ENCODE peak calls at places on chromosomes 11 and 22, in four cellular contexts. N, K, I and O are unnamed samples.

GRCh38 chr11:14549891-14550290 is 29.7 kb upstream of the PSMA1 start:
- DNase-seq in N (no peak), I (no peak), K (no peak), O (no peak)

GRCh38 chr22:46734830-46735453 is 3.1 kb downstream of the CERK start:
- DNase-seq in K (peak; percentile 77), N (peak; percentile 72), I (peak; percentile 64), O (peak; percentile 92)

GRCh38 chr11:12824281-12825041 is 150.2 kb downstream of the TEAD1 start:
- DNase-seq in N (no peak), K (no peak), I (no peak), O (no peak)

GRCh38 chr22:43923191-43923590 is 414 bp upstream of the PNPLA3 start:
- DNase-seq in I (peak; percentile 7), N (no peak), K (no peak), O (no peak)

GRCh38 chr11:20353829-20354434 is 9.6 kb upstream of the HTATIP2 start:
- DNase-seq in N (peak; percentile 45), K (no peak), I (peak; percentile 35), O (peak; percentile 35)

GRCh38 chr22:44162960-44163359 is 17.8 kb upstream of the PARVG start:
- DNase-seq in K (no peak), N (no peak), I (no peak), O (no peak)

GRCh38 chr11:33691051-33691864 is 9.4 kb downstream of the C11orf91 start:
- DNase-seq in N (peak; percentile 11), K (no peak), I (no peak), O (no peak)

GRCh38 chr11:44451706-44452105 is 113.8 kb upstream of the CD82 start:
- DNase-seq in N (no peak), I (no peak), K (no peak), O (no peak)

GRCh38 chr11:79078999-79079398 is 361.8 kb downstream of the TENM4 start:
- DNase-seq in N (no peak), K (no peak), I (no peak), O (no peak)

GRCh38 chr11:71120346-71120963 is 131.9 kb downstream of the SHANK2 start:
- DNase-seq in I (no peak), N (peak; percentile 42), K (no peak), O (peak; percentile 88)

GRCh38 chr11:128695539-128696221 is 1.8 kb downstream of the FLI1 start:
- DNase-seq in N (peak; percentile 54), K (no peak), I (peak; percentile 40), O (no peak)

GRCh38 chr11:65680192-65680743 is 17.6 kb upstream of the RELA start:
- DNase-seq in N (no peak), K (no peak), I (no peak), O (no peak)

GRCh38 chr11:111298466-111299110 is at the start of gene POU2AF3:
- DNase-seq in K (no peak), N (no peak), I (peak; percentile 9), O (no peak)

GRCh38 chr22:36467946-36468345 is 13.5 kb downstream of the TXN2 start:
- DNase-seq in I (peak; percentile 58), K (no peak), N (no peak), O (no peak)

GRCh38 chr22:48362736-48363404 is 1464.8 kb downstream of the BRD1 start:
- DNase-seq in N (peak; percentile 3), I (no peak), K (no peak), O (no peak)

GRCh38 chr11:86523738-86524602 is 148.4 kb downstream of the ME3 start:
- DNase-seq in N (no peak), I (no peak), K (no peak), O (no peak)

GRCh38 chr22:43262990-43263644 is 76.2 kb upstream of the TTLL12 start:
- DNase-seq in N (peak; percentile 33), I (peak; percentile 32), K (peak; percentile 59), O (peak; percentile 9)

GRCh38 chr22:46092646-46093410 is 57.5 kb upstream of the PPARA start:
- DNase-seq in K (no peak), I (no peak), N (no peak), O (no peak)

GRCh38 chr22:43862074-43862881 is at the start of gene SULT4A1:
- DNase-seq in K (no peak), N (no peak), I (no peak), O (no peak)

GRCh38 chr11:64186205-64187165 is 514 bp downstream of the STIP1 start:
- DNase-seq in N (peak; percentile 29), I (peak; percentile 50), K (no peak), O (peak; percentile 27)

GRCh38 chr11:70109006-70109405 is 30.9 kb downstream of the ANO1 start:
- DNase-seq in I (no peak), K (no peak), N (no peak), O (no peak)

GRCh38 chr22:18012528-18012927 is 11.8 kb downstream of the MICAL3 start:
- DNase-seq in N (no peak), K (no peak), I (no peak), O (no peak)

GRCh38 chr11:10674991-10675440 is 18.5 kb downstream of the IRAG1 start:
- DNase-seq in I (no peak), K (no peak), N (no peak), O (peak; percentile 42)

GRCh38 chr22:27327981-27328721 is 473.4 kb downstream of the MN1 start:
- DNase-seq in N (no peak), K (no peak), I (no peak), O (no peak)

GRCh38 chr11:128093689-128094088 is 493.7 kb downstream of the ETS1 start:
- DNase-seq in N (no peak), I (no peak), K (no peak), O (no peak)

GRCh38 chr11:76339217-76339616 is 41.7 kb downstream of the THAP12 start:
- DNase-seq in K (no peak), I (no peak), N (peak; percentile 25), O (peak; percentile 11)

GRCh38 chr22:47963660-47964059 is 1201.2 kb downstream of the TBC1D22A start:
- DNase-seq in I (no peak), N (no peak), K (no peak), O (no peak)

GRCh38 chr11:18171377-18172000 is 1.1 kb upstream of the MRGPRX4 start:
- DNase-seq in I (peak; percentile 11), K (no peak), N (no peak), O (peak; percentile 25)

GRCh38 chr11:46332568-46333128 is 14.6 kb upstream of the DGKZ start:
- DNase-seq in N (no peak), I (peak; percentile 46), K (no peak), O (no peak)

GRCh38 chr22:31185056-31185455 is 25.1 kb downstream of the RNF185 start:
- DNase-seq in K (no peak), N (no peak), I (no peak), O (no peak)

GRCh38 chr11:103581680-103582265 is 454.7 kb upstream of the DDI1 start:
- DNase-seq in I (no peak), K (no peak), N (no peak), O (no peak)

GRCh38 chr22:38513063-38513462 is 7.0 kb upstream of the DDX17 start:
- DNase-seq in I (peak; percentile 42), K (no peak), N (peak; percentile 28), O (no peak)